ENCODE peak calls at places on chromosome 2, in nine cellular contexts. W, F, I, H, X, A, M, T and P are unnamed samples.

GRCh38 chr2:145006957-145007672 is 487.2 kb upstream of the ZEB2 start:
- DNase-seq in W (peak), F (no peak), I (no peak), H (peak), X (no peak), A (peak), M (no peak), T (peak), P (peak)

GRCh38 chr2:144890828-144891227 is 370.9 kb upstream of the ZEB2 start:
- DNase-seq in W (no peak), F (no peak), I (no peak), H (peak), X (peak), A (peak), M (no peak), T (no peak), P (peak)

GRCh38 chr2:194079989-194080388 is 1577.0 kb upstream of the SLC39A10 start:
- DNase-seq in W (no peak), F (no peak), I (no peak), H (no peak), X (no peak), A (no peak), M (no peak), T (no peak), P (no peak)

GRCh38 chr2:55618025-55618648 is 715 bp upstream of the PPP4R3B start:
- DNase-seq in W (no peak), F (no peak), I (no peak), H (no peak), X (peak), A (peak), M (no peak), T (no peak), P (peak)

GRCh38 chr2:28566441-28567075 is 70.7 kb downstream of the PLB1 start:
- DNase-seq in W (peak), F (peak), I (peak), H (peak), X (peak), A (peak), M (peak), T (no peak), P (peak)

GRCh38 chr2:75098856-75099255 is 100.5 kb downstream of the TACR1 start:
- DNase-seq in W (no peak), F (no peak), I (no peak), H (peak), X (peak), A (peak), M (no peak), T (no peak), P (peak)

GRCh38 chr2:18299423-18300212 is 260.8 kb downstream of the RDH14 start:
- DNase-seq in W (no peak), F (no peak), I (no peak), H (peak), X (no peak), A (peak), M (no peak), T (peak), P (peak)

GRCh38 chr2:188726561-188727247 is 247.5 kb upstream of the COL3A1 start:
- DNase-seq in W (no peak), F (no peak), I (no peak), H (no peak), X (no peak), A (peak), M (no peak), T (no peak), P (peak)

GRCh38 chr2:11407413-11407812 is 58.5 kb downstream of the E2F6 start:
- DNase-seq in W (no peak), F (no peak), I (no peak), H (no peak), X (no peak), A (no peak), M (no peak), T (no peak), P (no peak)

GRCh38 chr2:2749206-2749598 is 418.1 kb upstream of the MYT1L start:
- DNase-seq in W (no peak), F (no peak), I (no peak), H (no peak), X (no peak), A (no peak), M (no peak), T (no peak), P (no peak)

GRCh38 chr2:201797175-201797840 is 9.0 kb upstream of the CDK15 start:
- DNase-seq in W (no peak), F (no peak), I (no peak), H (no peak), X (no peak), A (peak), M (no peak), T (peak), P (peak)

GRCh38 chr2:33022989-33023731 is 76.4 kb downstream of the LTBP1 start:
- DNase-seq in W (no peak), F (no peak), I (no peak), H (peak), X (no peak), A (peak), M (no peak), T (peak), P (peak)

GRCh38 chr2:121044412-121044811 is 240.6 kb downstream of the TFCP2L1 start:
- DNase-seq in W (no peak), F (no peak), I (no peak), H (no peak), X (no peak), A (no peak), M (no peak), T (no peak), P (no peak)

GRCh38 chr2:25856377-25856776 is 21.9 kb downstream of the ASXL2 start:
- DNase-seq in W (no peak), F (no peak), I (no peak), H (no peak), X (no peak), A (no peak), M (no peak), T (no peak), P (no peak)

GRCh38 chr2:111618577-111618930 is 265.4 kb downstream of the ANAPC1 start:
- DNase-seq in W (no peak), F (peak), I (no peak), H (peak), X (no peak), A (peak), M (no peak), T (no peak), P (peak)

GRCh38 chr2:105926960-105927678 is 182.4 kb downstream of the NCK2 start:
- DNase-seq in W (no peak), F (no peak), I (no peak), H (no peak), X (peak), A (no peak), M (no peak), T (no peak), P (no peak)

GRCh38 chr2:10218036-10218435 is 84.7 kb upstream of the HPCAL1 start:
- DNase-seq in W (no peak), F (peak), I (no peak), H (no peak), X (no peak), A (no peak), M (no peak), T (no peak), P (no peak)

GRCh38 chr2:231489990-231490389 is 25.7 kb upstream of the NCL start:
- DNase-seq in W (no peak), F (no peak), I (no peak), H (no peak), X (no peak), A (peak), M (no peak), T (no peak), P (no peak)

GRCh38 chr2:240043279-240043990 is 9.9 kb downstream of the OR6B3 start:
- DNase-seq in W (no peak), F (no peak), I (no peak), H (no peak), X (no peak), A (no peak), M (no peak), T (no peak), P (no peak)

GRCh38 chr2:171432969-171433762 is 624 bp downstream of the METTL8 start:
- DNase-seq in W (peak), F (peak), I (peak), H (no peak), X (peak), A (peak), M (peak), T (no peak), P (peak)

GRCh38 chr2:11239147-11239546 is 83.9 kb downstream of the SLC66A3 start:
- DNase-seq in W (no peak), F (no peak), I (no peak), H (no peak), X (no peak), A (no peak), M (no peak), T (no peak), P (no peak)

GRCh38 chr2:217636578-217637267 is 366.1 kb downstream of the TNS1 start:
- DNase-seq in W (no peak), F (no peak), I (no peak), H (no peak), X (no peak), A (no peak), M (no peak), T (no peak), P (peak)

GRCh38 chr2:39311469-39311868 is 67.7 kb upstream of the CDKL4 start:
- DNase-seq in W (no peak), F (no peak), I (no peak), H (no peak), X (no peak), A (no peak), M (no peak), T (no peak), P (no peak)

GRCh38 chr2:16487686-16488085 is 177.9 kb downstream of the CYRIA start:
- DNase-seq in W (no peak), F (no peak), I (no peak), H (peak), X (peak), A (peak), M (no peak), T (no peak), P (peak)

GRCh38 chr2:238139141-238139840 is 823 bp downstream of the KLHL30 start:
- DNase-seq in W (no peak), F (no peak), I (no peak), H (no peak), X (peak), A (no peak), M (no peak), T (no peak), P (no peak)

GRCh38 chr2:217964255-217964654 is 38.5 kb downstream of the TNS1 start:
- DNase-seq in W (no peak), F (no peak), I (no peak), H (no peak), X (no peak), A (no peak), M (peak), T (no peak), P (no peak)

GRCh38 chr2:3238951-3239841 is 138.4 kb downstream of the EIPR1 start:
- DNase-seq in W (no peak), F (no peak), I (no peak), H (no peak), X (peak), A (no peak), M (no peak), T (no peak), P (no peak)

GRCh38 chr2:24104906-24105305 is 18.2 kb downstream of the PFN4 start:
- DNase-seq in W (no peak), F (no peak), I (no peak), H (no peak), X (no peak), A (no peak), M (no peak), T (no peak), P (no peak)

GRCh38 chr2:100125641-100126040 is 16.7 kb downstream of the AFF3 start:
- DNase-seq in W (no peak), F (no peak), I (no peak), H (no peak), X (no peak), A (no peak), M (no peak), T (no peak), P (no peak)

GRCh38 chr2:157592983-157593382 is 35.7 kb downstream of the ACVR1C start:
- DNase-seq in W (no peak), F (no peak), I (no peak), H (peak), X (peak), A (peak), M (no peak), T (no peak), P (peak)

GRCh38 chr2:145185696-145186095 is 665.8 kb upstream of the ZEB2 start:
- DNase-seq in W (no peak), F (no peak), I (no peak), H (no peak), X (no peak), A (peak), M (no peak), T (no peak), P (no peak)

GRCh38 chr2:218257390-218257981 is 3.3 kb upstream of the GPBAR1 start:
- DNase-seq in W (peak), F (peak), I (no peak), H (peak), X (peak), A (peak), M (peak), T (no peak), P (no peak)

GRCh38 chr2:424306-425172 is 136.6 kb upstream of the ALKAL2 start:
- DNase-seq in W (no peak), F (no peak), I (no peak), H (no peak), X (no peak), A (peak), M (no peak), T (no peak), P (no peak)

GRCh38 chr2:64232266-64232665 is 88.0 kb upstream of the PELI1 start:
- DNase-seq in W (no peak), F (no peak), I (no peak), H (no peak), X (no peak), A (no peak), M (no peak), T (no peak), P (no peak)

GRCh38 chr2:45170191-45170975 is 161.1 kb upstream of the SIX2 start:
- DNase-seq in W (no peak), F (no peak), I (no peak), H (no peak), X (no peak), A (no peak), M (no peak), T (no peak), P (no peak)

GRCh38 chr2:84865181-84865783 is 15.6 kb downstream of the TRABD2A start:
- DNase-seq in W (no peak), F (no peak), I (no peak), H (no peak), X (peak), A (peak), M (no peak), T (no peak), P (peak)

GRCh38 chr2:98473995-98474780 is 29.5 kb downstream of the INPP4A start:
- DNase-seq in W (no peak), F (no peak), I (no peak), H (no peak), X (peak), A (no peak), M (no peak), T (no peak), P (no peak)

GRCh38 chr2:222284466-222284865 is 14.3 kb downstream of the PAX3 start:
- DNase-seq in W (no peak), F (no peak), I (no peak), H (no peak), X (no peak), A (no peak), M (no peak), T (no peak), P (no peak)

GRCh38 chr2:222281495-222281894 is 17.3 kb downstream of the PAX3 start:
- DNase-seq in W (no peak), F (no peak), I (no peak), H (no peak), X (no peak), A (no peak), M (no peak), T (no peak), P (peak)

GRCh38 chr2:222283634-222284033 is 15.2 kb downstream of the PAX3 start:
- DNase-seq in W (no peak), F (no peak), I (no peak), H (no peak), X (no peak), A (no peak), M (no peak), T (no peak), P (no peak)

DNA sequence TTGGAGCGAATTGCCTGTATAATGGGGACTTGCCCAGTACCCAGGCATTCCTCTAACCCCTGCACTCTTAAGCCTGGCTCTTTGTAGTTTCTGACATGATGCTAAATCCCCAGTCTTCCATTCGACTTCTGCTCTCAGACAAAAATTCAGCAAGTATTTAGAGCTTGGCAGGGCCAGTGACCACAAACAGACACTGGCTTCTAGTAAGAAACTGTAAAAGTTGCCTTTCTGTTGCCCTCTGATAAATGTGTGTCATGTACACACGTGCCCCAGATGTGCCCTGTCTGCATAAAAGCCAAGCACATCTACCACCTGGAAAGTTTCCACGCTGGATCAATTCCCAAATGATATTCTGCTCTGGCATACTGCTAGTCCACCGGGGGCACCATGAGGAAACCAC is 18.0 kb downstream of the PAX3 start:
- DNase-seq in W (no peak), F (no peak), I (no peak), H (no peak), X (no peak), A (no peak), M (no peak), T (no peak), P (peak)
- TF ChIP-seq CTCF in W (no peak), F (no peak), I (no peak), H (no peak), X (no peak), A (no peak), M (no peak), T (no peak), P (no peak)

DNA sequence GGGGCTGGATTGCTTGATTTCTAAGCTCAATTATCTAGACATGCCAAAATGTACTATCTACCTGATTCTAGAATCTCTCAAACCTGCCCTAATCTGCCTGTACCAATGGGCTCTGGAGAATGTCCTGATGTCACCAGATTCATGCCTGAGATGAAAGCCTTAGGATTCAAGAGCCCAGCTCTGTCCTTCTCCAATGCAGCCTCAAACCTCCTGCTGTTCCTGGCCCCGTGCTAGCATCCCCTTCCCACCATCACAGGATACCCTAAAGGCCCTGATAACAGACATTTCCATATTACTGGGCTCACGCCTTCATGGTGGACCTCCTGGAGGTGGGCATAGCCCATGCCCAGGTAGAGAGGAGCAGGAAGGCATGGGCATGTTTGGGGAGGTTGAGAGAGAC is 206.7 kb downstream of the ARL4C start:
- DNase-seq in W (no peak), F (no peak), I (no peak), H (no peak), X (peak), A (no peak), M (no peak), T (no peak), P (no peak)
- H3K4me3 ChIP-seq in W (no peak), F (no peak), I (no peak), H (no peak), X (no peak), A (no peak), M (no peak), T (no peak), P (no peak)

GRCh38 chr2:151668737-151669136 is 65.5 kb downstream of the NEB start:
- DNase-seq in W (no peak), F (no peak), I (no peak), H (no peak), X (no peak), A (no peak), M (no peak), T (no peak), P (no peak)

GRCh38 chr2:151671198-151671597 is 63.1 kb downstream of the NEB start:
- DNase-seq in W (no peak), F (no peak), I (no peak), H (no peak), X (no peak), A (no peak), M (no peak), T (no peak), P (no peak)

GRCh38 chr2:151672277-151672676 is 62.0 kb downstream of the NEB start:
- DNase-seq in W (no peak), F (no peak), I (no peak), H (no peak), X (no peak), A (no peak), M (no peak), T (no peak), P (no peak)

GRCh38 chr2:151669585-151670081 is 64.6 kb downstream of the NEB start:
- DNase-seq in W (no peak), F (no peak), I (no peak), H (no peak), X (no peak), A (no peak), M (no peak), T (no peak), P (no peak)

DNA sequence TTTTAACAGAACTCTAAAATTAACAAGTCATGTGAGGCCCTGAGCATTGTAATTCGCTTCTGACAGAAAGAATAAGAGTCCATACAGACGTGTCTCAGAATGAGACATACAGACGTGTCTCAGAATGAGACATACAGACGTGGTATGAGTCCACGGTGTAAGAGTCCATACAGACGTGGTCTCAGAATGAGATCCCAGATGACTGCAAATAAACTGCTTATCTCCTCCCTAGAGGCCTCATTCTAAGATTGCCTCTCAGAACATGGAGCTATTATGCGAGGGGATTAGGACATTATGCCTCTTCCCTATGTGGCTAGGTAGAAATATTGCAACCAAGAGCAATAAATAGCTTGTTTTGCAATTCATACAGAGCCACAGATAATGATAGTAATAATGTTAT is 63.9 kb downstream of the NEB start:
- DNase-seq in W (no peak), F (no peak), I (no peak), H (no peak), X (peak), A (no peak), M (no peak), T (no peak), P (no peak)
- TF ChIP-seq CTCF in W (no peak), F (no peak), I (no peak), H (no peak), X (no peak), A (no peak), M (no peak), T (no peak), P (no peak)

DNA sequence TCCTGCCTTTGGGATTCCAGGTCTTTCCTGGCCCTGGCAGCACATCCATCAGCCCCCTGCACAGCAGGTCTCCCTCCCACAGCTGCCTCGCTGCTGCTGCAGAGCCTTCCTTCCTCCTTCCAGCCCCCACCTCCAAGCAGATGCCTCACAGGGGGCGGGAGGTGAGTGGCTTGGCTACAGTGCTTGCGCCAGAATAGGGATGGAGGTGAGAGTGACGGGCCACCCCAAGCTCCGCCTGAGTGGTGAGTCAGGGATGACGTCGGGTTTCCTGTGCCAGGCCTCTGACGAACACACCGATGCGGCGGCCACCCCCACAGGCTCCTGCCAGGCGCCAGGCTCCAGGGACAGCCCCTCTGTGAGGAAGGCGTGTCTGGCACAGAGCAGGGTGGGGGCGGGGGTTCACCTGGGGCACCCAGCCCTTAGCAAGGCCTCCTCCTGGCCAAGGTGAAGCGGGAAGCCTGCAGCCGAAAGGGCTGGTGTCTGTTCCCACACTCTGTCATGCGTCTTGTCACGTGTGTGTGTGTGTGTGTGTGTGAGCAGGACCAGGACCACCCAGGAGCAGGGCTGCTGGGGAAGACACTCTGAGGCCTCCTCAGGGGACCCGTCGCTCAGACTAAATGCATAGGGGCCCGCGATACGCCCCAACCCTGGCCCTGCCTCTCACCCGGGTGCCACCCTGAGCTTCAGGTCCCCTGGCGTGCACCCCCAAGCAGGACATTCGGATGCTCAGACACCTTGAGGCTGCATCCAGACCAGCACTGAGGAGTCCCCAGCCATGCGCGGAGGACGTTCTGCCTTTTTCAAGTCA is 3.4 kb upstream of the DUSP2 start:
- DNase-seq in W (peak), F (peak), I (peak), H (peak), X (peak), A (peak), M (peak), T (peak), P (peak)
- H3K4me3 ChIP-seq in W (no peak), F (peak), I (no peak), H (no peak), X (peak), A (no peak), M (no peak), T (no peak), P (no peak)